ENCODE peak calls at places on chromosomes 6 and 20, in four cellular contexts. Z is GM10248; J is SW480; Q is activated T-helper 1 cell treated with anti-CD3 and anti-CD28 coated beads, Interleukin-12 subunit alpha, Interleukin-12 subunit beta, Interleukin-2, Interleukin-4 antibody, amounts not matched to agents 30 ng/mL and 10 ng/mL and 1 ng/mL, durations not matched to agents 14 hours and 24 hours and 36 hours. U is an unnamed sample.

GRCh38 chr20:53899351-53900167 is 170.8 kb downstream of the BCAS1 start:
- DNase-seq in Z (peak), J (peak), Q (peak), U (no peak)

GRCh38 chr6:46411798-46412197 is 79.5 kb downstream of the RCAN2 start:
- DNase-seq in Z (no peak), J (no peak), Q (no peak), U (no peak)

GRCh38 chr6:49939993-49940498 is 23.9 kb downstream of the DEFB114 start:
- DNase-seq in Z (no peak), J (peak), Q (no peak), U (no peak)

GRCh38 chr20:44057698-44058675 is 129.0 kb downstream of the JPH2 start:
- DNase-seq in Z (no peak), J (no peak), Q (no peak), U (no peak)

GRCh38 chr6:75693534-75693933 is 55.5 kb upstream of the MYO6 start:
- DNase-seq in Z (no peak), J (no peak), Q (no peak), U (no peak)

GRCh38 chr20:15122613-15123012 is 785.2 kb upstream of the FLRT3 start:
- DNase-seq in Z (no peak), J (no peak), Q (no peak), U (no peak)

GRCh38 chr6:83767033-83767432 is 58.1 kb upstream of the SNAP91 start:
- DNase-seq in Z (no peak), J (no peak), Q (no peak), U (no peak)

GRCh38 chr6:50116797-50117542 is 67.2 kb upstream of the DEFB112 start:
- DNase-seq in Z (no peak), J (no peak), Q (no peak), U (no peak)

GRCh38 chr20:15931897-15932296 is 641.4 kb downstream of the KIF16B start:
- DNase-seq in Z (no peak), J (no peak), Q (no peak), U (no peak)

GRCh38 chr6:155694429-155694795 is 238.8 kb upstream of the NOX3 start:
- DNase-seq in Z (no peak), J (peak), Q (no peak), U (no peak)

GRCh38 chr20:50067018-50067417 is 45.9 kb downstream of the UBE2V1 start:
- DNase-seq in Z (no peak), J (no peak), Q (no peak), U (no peak)

GRCh38 chr6:95574811-95575210 is 2.5 kb upstream of the MANEA start:
- DNase-seq in Z (no peak), J (no peak), Q (no peak), U (no peak)

GRCh38 chr20:46954490-46955038 is 59.9 kb downstream of the EYA2 start:
- DNase-seq in Z (no peak), J (no peak), Q (no peak), U (no peak)

GRCh38 chr6:148457137-148457842 is 114.7 kb downstream of the SASH1 start:
- DNase-seq in Z (no peak), J (no peak), Q (no peak), U (no peak)

GRCh38 chr20:14512856-14513255 is 175.4 kb upstream of the FLRT3 start:
- DNase-seq in Z (no peak), J (no peak), Q (no peak), U (no peak)

GRCh38 chr6:317068-317451 is 24.8 kb downstream of the DUSP22 start:
- DNase-seq in Z (no peak), J (no peak), Q (no peak), U (no peak)

GRCh38 chr6:170203212-170203611 is 87.7 kb downstream of the DLL1 start:
- DNase-seq in Z (no peak), J (no peak), Q (no peak), U (no peak)

U was measured in GM13977.